ENCODE peak calls at places on chromosome 18, in eight cellular contexts. S, Y, H, F, M, G, J and B are unnamed samples.

GRCh38 chr18:74795766-74796165 is 198.1 kb downstream of the ZNF407 start:
- DNase-seq in Y (no peak), H (no peak), G (no peak), J (no peak), F (no peak), M (no peak), S (no peak), B (no peak)

GRCh38 chr18:55319517-55319905 is 268.5 kb downstream of the TCF4 start:
- DNase-seq in Y (no peak), S (peak; percentile 85), J (no peak), H (no peak), F (no peak), M (no peak), G (no peak), B (peak; percentile 67)

GRCh38 chr18:55012041-55012440 is 52.8 kb upstream of the CCDC68 start:
- DNase-seq in Y (no peak), G (no peak), J (no peak), M (peak; percentile 26), S (peak; percentile 34), F (peak; percentile 42), H (no peak), B (peak; percentile 43)

GRCh38 chr18:13280066-13280795 is 61.7 kb downstream of the LDLRAD4 start:
- DNase-seq in G (no peak), S (no peak), J (no peak), Y (no peak), H (no peak), M (no peak), F (no peak), B (peak; percentile 75)

GRCh38 chr18:57441395-57441794 is 6.2 kb downstream of the ONECUT2 start:
- DNase-seq in G (no peak), H (no peak), J (no peak), Y (no peak), S (peak; percentile 76), M (peak; percentile 77), F (no peak), B (peak; percentile 10)

GRCh38 chr18:24764766-24765165 is 304.3 kb downstream of the HRH4 start:
- DNase-seq in F (no peak), G (no peak), H (no peak), Y (no peak), J (no peak), S (peak; percentile 54), M (no peak), B (no peak)

GRCh38 chr18:43034683-43035500 is 80.6 kb downstream of the RIT2 start:
- DNase-seq in Y (peak; percentile 24), S (no peak), H (no peak), G (no peak), J (no peak), F (peak; percentile 41), M (peak; percentile 95), B (no peak)

GRCh38 chr18:68263481-68263880 is 451.4 kb downstream of the TMX3 start:
- DNase-seq in H (no peak), S (peak; percentile 77), M (no peak), Y (peak; percentile 76), G (no peak), F (no peak), J (no peak), B (peak; percentile 73)

GRCh38 chr18:48957616-48958015 is 6.9 kb upstream of the SMAD7 start:
- DNase-seq in H (no peak), F (no peak), G (no peak), M (no peak), S (peak; percentile 69), Y (no peak), J (no peak), B (no peak)

GRCh38 chr18:59270689-59271257 is 2.5 kb downstream of the RAX start:
- DNase-seq in S (no peak), G (no peak), F (no peak), J (peak; percentile 58), Y (no peak), H (no peak), M (peak; percentile 17), B (no peak)
- H4K20me1 ChIP-seq in S (no peaks in the 10 kb centered on the region), G (no peaks in the 10 kb centered on the region), F (no peaks in the 10 kb centered on the region), J (no peaks in the 10 kb centered on the region), Y (no peaks in the 10 kb centered on the region), H (no peaks in the 10 kb centered on the region), M (peaks cover 34% of the 10 kb centered on the region), B (peaks cover 5% of the 10 kb centered on the region)

DNA sequence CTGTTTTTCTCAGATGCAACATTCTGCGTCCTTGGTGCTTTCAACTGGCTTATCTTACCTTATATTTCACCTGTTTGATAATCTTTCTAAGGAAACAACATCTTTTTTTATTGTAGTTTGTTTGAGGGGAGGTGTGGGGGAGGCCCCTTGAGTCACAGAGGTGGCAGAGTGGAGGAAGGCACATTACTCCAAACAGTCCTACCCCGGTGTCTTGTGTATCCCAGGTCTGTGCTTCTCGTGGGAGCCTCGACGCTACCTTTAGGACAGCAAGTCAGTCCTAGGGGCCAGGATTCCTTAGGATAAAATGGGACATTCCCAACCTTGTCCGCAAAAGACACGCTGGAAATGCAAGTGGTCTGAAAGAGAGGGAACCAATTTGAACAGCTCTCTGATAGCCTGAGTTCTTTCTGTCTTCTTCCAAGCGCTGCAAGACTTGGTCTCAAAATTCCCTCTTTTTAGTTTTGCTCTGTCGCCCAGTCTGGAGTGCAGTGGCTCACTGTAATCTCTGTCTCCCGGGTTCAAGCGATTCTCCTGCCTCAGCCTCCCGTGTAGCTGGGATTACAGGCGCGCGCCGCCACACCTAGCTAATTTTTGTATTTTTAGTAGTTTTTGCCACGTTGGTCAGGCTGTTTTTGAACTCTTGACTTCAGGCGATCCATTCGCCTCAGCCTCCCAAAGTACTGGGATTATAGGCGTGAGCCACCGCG is 4.0 kb downstream of the GATA6 start:
- DNase-seq in J (no peak), S (no peak), F (no peak), M (no peak), H (no peak), G (no peak), Y (no peak), B (no peak)
- H4K20me1 ChIP-seq in J (no peaks in the 10 kb centered on the region), S (no peaks in the 10 kb centered on the region), F (peaks cover 61% of the 10 kb centered on the region), M (peaks cover 36% of the 10 kb centered on the region), H (no peaks in the 10 kb centered on the region), G (no peaks in the 10 kb centered on the region), Y (peaks cover 33% of the 10 kb centered on the region), B (peaks cover 81% of the 10 kb centered on the region)

DNA sequence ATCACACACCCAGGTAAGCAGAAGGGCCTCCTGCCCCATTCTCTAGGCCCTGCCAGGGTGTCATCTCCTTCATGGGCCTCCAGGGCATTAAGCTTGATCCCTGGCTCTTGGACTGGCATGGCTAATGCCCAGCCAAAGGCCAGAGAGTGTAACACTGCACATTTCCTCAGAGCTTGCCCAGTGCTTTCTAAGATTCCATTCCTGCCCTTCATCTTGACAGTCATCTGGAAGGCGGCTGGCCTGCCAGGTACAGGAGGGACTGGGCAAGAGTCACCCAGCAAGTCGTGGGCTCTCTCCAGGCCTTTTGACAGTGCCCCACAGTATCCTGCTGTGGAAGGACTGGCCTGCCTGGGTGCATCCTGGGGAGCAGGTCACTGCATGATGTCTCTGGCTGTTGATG is 268.9 kb downstream of the HAUS1 start:
- DNase-seq in J (no peak), G (no peak), F (no peak), M (no peak), S (no peak), H (no peak), Y (no peak), B (no peak)
- H4K20me1 ChIP-seq in J (no peaks in the 10 kb centered on the region), G (no peaks in the 10 kb centered on the region), F (no peaks in the 10 kb centered on the region), M (no peaks in the 10 kb centered on the region), S (no peaks in the 10 kb centered on the region), H (peaks cover 38% of the 10 kb centered on the region), Y (no peaks in the 10 kb centered on the region), B (no peaks in the 10 kb centered on the region)

DNA sequence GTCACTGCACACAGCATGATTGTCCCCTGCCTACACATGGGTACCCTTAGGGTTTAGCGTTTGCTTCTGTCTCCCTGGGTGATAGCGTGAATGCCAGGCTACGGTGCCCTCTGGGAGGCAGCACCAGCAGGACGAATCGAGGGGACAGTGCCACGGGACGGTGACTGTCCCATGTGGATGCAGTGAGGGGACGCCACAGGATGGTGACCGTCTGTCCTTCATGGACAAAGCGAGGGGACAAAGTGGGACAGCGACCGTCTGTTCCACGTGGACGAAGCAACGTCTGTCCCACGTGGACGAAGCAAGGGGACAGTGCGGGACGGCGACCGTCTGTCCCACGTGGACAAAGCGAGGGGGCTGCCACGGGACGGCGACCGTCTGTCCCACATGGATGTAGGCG is 25.7 kb downstream of the CTDP1 start:
- DNase-seq in F (no peak), G (no peak), J (no peak), S (no peak), M (no peak), H (no peak), Y (no peak), B (no peak)
- H4K20me1 ChIP-seq in F (no peaks in the 10 kb centered on the region), G (no peaks in the 10 kb centered on the region), J (no peaks in the 10 kb centered on the region), S (peaks cover 4% of the 10 kb centered on the region), M (peaks cover 6% of the 10 kb centered on the region), H (peaks cover 53% of the 10 kb centered on the region), Y (no peaks in the 10 kb centered on the region), B (peaks cover 40% of the 10 kb centered on the region)

DNA sequence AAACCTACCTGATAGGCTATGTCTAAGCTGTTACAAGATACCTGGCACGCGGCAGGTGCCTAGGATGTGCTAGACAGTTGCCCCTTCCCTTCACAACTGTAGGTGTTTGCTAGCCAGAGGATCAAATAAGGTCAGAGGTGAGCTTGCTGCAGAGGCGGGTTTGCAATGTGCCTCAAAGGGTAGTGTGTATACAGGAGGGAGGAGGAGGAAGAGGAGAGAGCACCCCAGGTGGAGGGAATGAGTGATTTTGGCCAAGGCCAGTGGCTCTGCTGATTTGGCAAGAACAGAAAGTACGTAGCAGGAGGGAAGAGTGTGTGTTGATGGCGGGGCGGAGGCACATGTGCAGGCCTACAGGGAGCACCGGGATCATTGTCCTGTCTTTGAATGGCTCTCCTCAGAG is 236.5 kb downstream of the HAUS1 start:
- DNase-seq in J (no peak), F (no peak), Y (no peak), S (no peak), M (no peak), H (no peak), G (no peak), B (no peak)
- H4K20me1 ChIP-seq in J (no peaks in the 10 kb centered on the region), F (no peaks in the 10 kb centered on the region), Y (peaks cover 4% of the 10 kb centered on the region), S (no peaks in the 10 kb centered on the region), M (no peaks in the 10 kb centered on the region), H (peaks cover 50% of the 10 kb centered on the region), G (no peaks in the 10 kb centered on the region), B (no peaks in the 10 kb centered on the region)

DNA sequence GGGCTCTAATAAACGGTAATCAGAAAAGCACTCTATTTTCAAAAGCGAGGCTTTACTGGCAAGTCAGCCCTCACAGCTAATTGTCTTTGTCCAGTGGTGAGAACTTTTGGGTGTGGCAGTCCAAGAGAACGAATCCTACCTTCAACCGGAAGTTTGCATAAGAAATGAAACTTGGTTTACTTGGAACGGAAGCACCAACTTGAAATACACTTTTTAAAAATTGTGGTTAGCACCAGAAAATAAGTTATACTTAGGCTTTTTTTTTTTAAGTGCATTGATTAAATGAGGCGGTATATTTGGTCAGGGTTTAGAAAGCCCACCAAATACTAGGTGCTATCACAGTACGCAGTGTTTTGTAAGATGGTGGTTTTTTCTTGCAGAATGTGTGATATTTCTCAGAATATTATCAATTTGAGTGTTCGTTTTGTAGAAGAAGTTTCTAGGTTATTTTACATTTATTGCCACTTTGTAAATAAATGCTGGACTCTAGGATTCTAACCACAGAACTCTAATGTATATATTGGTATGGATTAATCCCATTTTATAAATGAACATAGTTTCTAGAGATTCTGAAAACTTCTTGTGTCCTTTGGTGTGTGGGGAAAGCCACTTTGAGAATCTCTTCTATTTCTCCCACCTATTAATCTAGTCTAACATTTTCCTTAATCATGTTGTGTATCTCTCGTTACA is 1.2 kb downstream of the MYL12A start:
- DNase-seq in S (peak; percentile 70), G (no peak), M (no peak), F (peak; percentile 62), Y (peak; percentile 65), J (no peak), H (peak; percentile 37), B (peak; percentile 52)
- H4K20me1 ChIP-seq in S (no peaks in the 10 kb centered on the region), G (peaks cover 7% of the 10 kb centered on the region), M (peaks cover 17% of the 10 kb centered on the region), F (peaks cover 16% of the 10 kb centered on the region), Y (peaks cover 13% of the 10 kb centered on the region), J (peaks cover 16% of the 10 kb centered on the region), H (peaks cover 19% of the 10 kb centered on the region), B (peaks cover 34% of the 10 kb centered on the region)